ENCODE peak calls at places on chromosome 19, in nine cellular contexts. G is AG10803, P is AG04449, F is dorsolateral prefrontal cortex, W is fibroblast of lung, R is fibroblast of pulmonary artery, D is tibial artery, T is PC-3, X is vagina. B is an unnamed sample.

GRCh38 chr19:35013047-35013819 is 13.1 kb downstream of the GRAMD1A start:
- DNase-seq in D (peak), P (no peak), F (peak), X (no peak), T (peak), G (peak), R (peak), W (peak), B (peak)

GRCh38 chr19:45140144-45140503 is 20.7 kb downstream of the NKPD1 start:
- DNase-seq in F (no peak), T (no peak), P (no peak), X (no peak), G (no peak), R (no peak), D (no peak), W (no peak), B (no peak)

GRCh38 chr19:19039901-19040300 is 6.5 kb downstream of the ARMC6 start:
- DNase-seq in R (no peak), X (no peak), G (no peak), F (no peak), T (no peak), D (no peak), W (no peak), P (no peak), B (peak)

GRCh38 chr19:31114585-31114984 is 234.7 kb downstream of the TSHZ3 start:
- DNase-seq in G (no peak), D (no peak), T (no peak), F (no peak), W (peak), R (no peak), P (no peak), X (no peak), B (no peak)

GRCh38 chr19:51702103-51702753 is 9.1 kb downstream of the SPACA6 start:
- DNase-seq in X (no peak), T (peak), P (no peak), R (peak), G (peak), D (peak), W (peak), F (peak), B (peak)

GRCh38 chr19:57351867-57352266 is 796 bp downstream of the ZNF304 start:
- DNase-seq in F (no peak), W (no peak), R (no peak), P (no peak), G (peak), D (no peak), X (no peak), T (no peak), B (no peak)

GRCh38 chr19:34220472-34221063 is 33.8 kb upstream of the GARRE1 start:
- DNase-seq in D (no peak), R (peak), W (peak), X (no peak), P (no peak), F (no peak), G (peak), T (peak), B (peak)

GRCh38 chr19:34253711-34254551 is 423 bp upstream of the GARRE1 start:
- DNase-seq in D (peak), G (peak), R (no peak), F (peak), W (peak), P (no peak), X (no peak), T (peak), B (peak)

GRCh38 chr19:33798701-33799111 is 2.0 kb downstream of the KCTD15 start:
- DNase-seq in W (peak), T (no peak), G (peak), X (no peak), F (no peak), D (no peak), P (no peak), R (peak), B (no peak)

GRCh38 chr19:51101171-51101865 is 6.9 kb downstream of the CTU1 start:
- DNase-seq in G (peak), P (no peak), W (no peak), F (no peak), X (no peak), D (no peak), R (no peak), T (no peak), B (no peak)

GRCh38 chr19:10419200-10419645 is 1.1 kb upstream of the PDE4A start:
- DNase-seq in F (no peak), T (no peak), R (no peak), G (no peak), W (peak), X (no peak), P (no peak), D (no peak), B (no peak)

GRCh38 chr19:9757544-9758501 is 10.7 kb downstream of the ZNF846 start:
- DNase-seq in T (no peak), W (peak), R (peak), G (no peak), F (no peak), D (no peak), X (no peak), P (no peak), B (no peak)

GRCh38 chr19:55494172-55494761 is 6.0 kb downstream of the SSC5D start:
- DNase-seq in X (no peak), D (no peak), F (no peak), P (no peak), R (peak), G (peak), W (peak), T (no peak), B (no peak)

GRCh38 chr19:8085606-8086464 is 33.3 kb downstream of the CCL25 start:
- DNase-seq in W (no peak), G (no peak), P (no peak), R (no peak), D (no peak), T (peak), X (no peak), F (no peak), B (no peak)

GRCh38 chr19:31255863-31256600 is 93.2 kb downstream of the TSHZ3 start:
- DNase-seq in X (no peak), W (no peak), G (no peak), T (no peak), D (peak), P (no peak), F (no peak), R (no peak), B (no peak)

GRCh38 chr19:46009530-46010510 is 13.0 kb downstream of the PGLYRP1 start:
- DNase-seq in T (peak), X (no peak), F (peak), P (no peak), W (peak), D (no peak), G (peak), R (peak), B (peak)

GRCh38 chr19:19552811-19553210 is 14.7 kb downstream of the CILP2 start:
- DNase-seq in G (peak), F (no peak), X (no peak), W (peak), R (peak), D (no peak), P (no peak), T (peak), B (peak)

GRCh38 chr19:30150626-30151025 is 208.6 kb downstream of the URI1 start:
- DNase-seq in T (no peak), G (no peak), X (no peak), P (no peak), D (no peak), F (no peak), R (no peak), W (no peak), B (no peak)

GRCh38 chr19:58544591-58545285 is 874 bp downstream of the TRIM28 start:
- DNase-seq in G (peak), X (no peak), W (peak), R (peak), F (no peak), P (no peak), D (no peak), T (peak), B (peak)

GRCh38 chr19:32464279-32464678 is 58.7 kb downstream of the DPY19L3 start:
- DNase-seq in P (no peak), G (peak), T (peak), X (no peak), F (no peak), R (peak), D (no peak), W (no peak), B (peak)

GRCh38 chr19:16235811-16236710 is 38.4 kb downstream of the AP1M1 start:
- DNase-seq in D (peak), X (no peak), R (no peak), W (no peak), G (no peak), F (no peak), P (no peak), T (no peak), B (no peak)

GRCh38 chr19:31470229-31470939 is 121.1 kb upstream of the TSHZ3 start:
- DNase-seq in F (no peak), R (no peak), D (no peak), X (no peak), P (no peak), W (no peak), G (no peak), T (no peak), B (no peak)

GRCh38 chr19:10544242-10544752 is 593 bp downstream of the ATG4D start:
- DNase-seq in W (no peak), X (no peak), D (no peak), T (no peak), G (no peak), R (no peak), F (no peak), P (no peak), B (peak)

GRCh38 chr19:43914051-43914450 is 21.0 kb downstream of the ZNF45 start:
- DNase-seq in P (no peak), D (no peak), X (no peak), G (no peak), F (no peak), W (no peak), T (no peak), R (no peak), B (no peak)

GRCh38 chr19:53365899-53366493 is 491 bp downstream of the ZNF525 start:
- DNase-seq in X (no peak), G (peak), F (no peak), P (no peak), D (no peak), T (peak), W (no peak), R (no peak), B (peak)

GRCh38 chr19:18961767-18962423 is 20.9 kb upstream of the HOMER3 start:
- DNase-seq in G (no peak), R (no peak), F (no peak), T (peak), D (no peak), W (no peak), P (no peak), X (no peak), B (no peak)

GRCh38 chr19:1000591-1001537 is 645 bp downstream of the GRIN3B start:
- DNase-seq in X (no peak), T (no peak), P (no peak), R (no peak), W (no peak), F (no peak), D (no peak), G (no peak), B (no peak)

GRCh38 chr19:54209058-54209747 is 8.5 kb downstream of the RPS9 start:
- DNase-seq in R (no peak), T (peak), F (no peak), G (no peak), P (no peak), X (no peak), D (no peak), W (peak), B (peak)

GRCh38 chr19:49362926-49363264 is 679 bp upstream of the TEAD2 start:
- DNase-seq in X (no peak), F (no peak), T (no peak), P (no peak), W (peak), G (peak), D (peak), R (peak), B (no peak)

GRCh38 chr19:15101479-15102082 is 5.6 kb upstream of the SYDE1 start:
- DNase-seq in F (no peak), T (peak), R (peak), G (peak), W (peak), X (no peak), D (no peak), P (no peak), B (peak)

GRCh38 chr19:9040131-9040530 is 29.9 kb upstream of the MUC16 start:
- DNase-seq in W (no peak), X (no peak), R (no peak), D (no peak), F (no peak), P (no peak), G (no peak), T (peak), B (no peak)

GRCh38 chr19:13082192-13083007 is 20.3 kb downstream of the LYL1 start:
- DNase-seq in W (peak), R (peak), T (peak), D (no peak), X (no peak), P (no peak), G (peak), F (no peak), B (no peak)
- TF ChIP-seq CTCF in W (peak), R (peak), T (peak), D (peak), X (no peak), P (peak), G (peak), F (peak), B (peak)

GRCh38 chr19:17872251-17873001 is 681 bp downstream of the SLC5A5 start:
- DNase-seq in D (no peak), F (no peak), X (no peak), T (no peak), P (no peak), G (no peak), R (no peak), W (no peak), B (no peak)
- H3K4me3 ChIP-seq in D (no peak), F (peak), X (peak), T (no peak), P (no peak), G (no peak), R (no peak), W (no peak), B (no peak)

DNA sequence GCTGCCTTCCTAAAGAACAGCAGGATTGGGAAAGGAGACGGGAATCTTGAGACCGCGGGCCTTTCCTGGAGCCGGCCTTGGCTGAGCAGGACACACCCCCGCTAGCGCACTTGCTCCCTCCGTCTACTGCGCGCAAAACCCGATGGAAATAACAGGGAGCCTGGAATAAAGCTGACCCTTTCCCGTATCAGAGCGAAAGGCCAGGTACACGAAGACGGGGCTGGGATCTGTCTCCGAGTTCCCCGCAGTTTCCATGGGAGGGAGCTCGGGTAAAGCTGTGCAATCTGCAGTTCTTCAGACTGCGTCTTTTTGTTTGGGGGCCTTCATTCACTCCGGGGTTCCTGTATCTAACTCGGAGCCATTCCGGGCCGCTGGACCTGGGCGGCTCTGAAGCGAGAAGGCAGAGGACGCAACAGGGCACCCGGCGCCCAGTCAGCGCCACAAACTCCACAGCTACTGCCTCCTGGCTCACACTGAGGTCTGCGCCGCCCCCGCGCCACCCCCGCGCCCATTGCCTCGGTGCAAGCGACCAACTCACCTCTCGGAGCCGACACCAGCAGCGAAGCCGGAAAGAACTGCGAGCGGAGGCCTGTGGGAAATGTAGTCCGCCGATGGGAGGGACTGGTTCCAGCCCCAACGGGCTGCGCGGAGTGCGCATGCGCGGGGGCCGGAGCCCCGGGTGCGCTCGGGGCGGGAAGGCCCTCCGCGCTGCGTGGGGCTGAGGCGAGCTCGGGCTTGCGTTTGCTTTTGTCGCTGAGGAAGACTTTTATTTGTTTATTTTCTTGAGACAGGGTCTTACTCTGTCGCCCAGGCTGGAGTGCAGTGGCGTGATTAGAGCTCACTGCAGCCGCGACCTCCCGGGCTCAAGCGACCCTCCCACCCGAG is at the start of gene ZFP14:
- DNase-seq in G (peak), R (peak), W (peak), P (peak), X (peak), F (peak), D (peak), T (peak), B (peak)
- TF ChIP-seq CTCF in G (peak), R (peak), W (no peak), P (peak), X (peak), F (peak), D (peak), T (peak), B (peak)

DNA sequence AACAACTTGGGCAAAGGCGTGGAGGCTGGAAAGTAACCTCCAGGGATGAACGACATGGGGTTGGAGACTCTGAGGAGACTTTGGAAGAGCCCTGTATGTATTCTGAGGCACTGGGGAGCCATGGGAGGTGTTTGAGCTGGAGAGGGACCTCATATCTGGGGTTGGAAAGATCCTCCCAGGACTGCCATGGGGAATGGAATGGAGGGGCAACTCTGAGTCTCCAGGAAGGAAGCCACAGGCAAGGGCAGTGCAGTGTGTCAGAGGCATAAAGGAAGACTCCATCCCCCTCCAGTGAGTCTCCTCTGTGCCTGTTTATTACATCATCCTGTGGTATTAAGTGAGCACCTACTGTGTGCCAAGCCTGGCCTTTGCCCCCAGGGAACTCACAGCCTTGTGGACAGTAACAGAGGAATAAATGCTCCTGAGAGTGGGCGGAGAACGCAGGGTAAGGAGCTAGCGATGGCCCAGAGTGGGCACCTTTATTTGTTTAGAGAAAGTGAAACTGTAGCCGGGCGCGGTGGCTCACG is 7.7 kb downstream of the PEAK3 start:
- DNase-seq in T (no peak), F (no peak), P (no peak), R (no peak), X (no peak), G (no peak), D (no peak), W (no peak), B (no peak)
- H3K4me3 ChIP-seq in T (no peak), F (peak), P (peak), R (no peak), X (peak), G (peak), D (peak), W (peak), B (no peak)

GRCh38 chr19:41930926-41931592 is 2.8 kb upstream of the ERFL start:
- DNase-seq in G (no peak), X (no peak), F (no peak), D (no peak), W (no peak), T (no peak), P (no peak), R (no peak), B (peak)
- TF ChIP-seq CTCF in G (peak), X (no peak), F (no peak), D (no peak), W (peak), T (no peak), P (peak), R (peak), B (peak)

GRCh38 chr19:3026768-3027167 is 2.3 kb downstream of the TLE2 start:
- DNase-seq in X (no peak), T (no peak), W (no peak), R (no peak), D (no peak), G (no peak), F (no peak), P (no peak), B (no peak)

GRCh38 chr19:3028305-3029069 is 593 bp downstream of the TLE2 start:
- DNase-seq in W (no peak), G (no peak), F (no peak), D (no peak), R (no peak), P (no peak), X (no peak), T (no peak), B (no peak)

GRCh38 chr19:3027292-3027691 is 1.8 kb downstream of the TLE2 start:
- DNase-seq in G (no peak), D (no peak), X (no peak), T (no peak), P (no peak), F (no peak), R (no peak), W (no peak), B (no peak)

GRCh38 chr19:3029070-3029923 is at the start of gene TLE2:
- DNase-seq in W (no peak), G (no peak), X (no peak), R (no peak), T (no peak), F (no peak), D (no peak), P (no peak), B (no peak)

DNA sequence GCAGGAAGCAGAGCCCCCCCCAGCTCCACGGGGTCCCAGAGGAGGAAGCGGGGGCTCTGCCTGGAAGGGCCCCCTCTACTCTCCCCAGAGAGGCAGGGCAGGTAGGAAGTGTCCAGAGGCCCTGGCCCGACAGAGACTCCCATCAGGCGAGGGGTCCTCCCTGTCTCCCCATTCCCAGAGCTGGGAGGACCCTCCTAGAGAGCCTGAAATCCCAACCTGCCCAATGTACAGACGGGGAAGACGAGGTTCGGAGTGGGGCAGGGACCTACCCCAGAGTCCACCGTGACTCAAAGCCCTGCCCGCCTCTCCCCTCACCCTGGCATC is 1.1 kb downstream of the TLE2 start:
- DNase-seq in F (no peak), T (no peak), X (no peak), D (no peak), G (no peak), P (no peak), W (no peak), R (no peak), B (no peak)
- H3K4me3 ChIP-seq in F (no peak), T (no peak), X (peak), D (peak), G (no peak), P (no peak), W (no peak), R (no peak), B (no peak)

B was measured in GM12865.